ENCODE peak calls at places on chromosomes 1 and 21, in ten cellular contexts. Q, H, W, A, V, Y, N, G, U and X are unnamed samples.

GRCh38 chr1:32709075-32709474 is 6.5 kb upstream of the SYNC start:
- DNase-seq in Q (no peak), H (no peak), W (no peak), A (no peak), V (no peak), Y (no peak), N (no peak), G (no peak), U (no peak), X (no peak)

GRCh38 chr21:25772680-25773079 is 37.9 kb downstream of the GABPA start:
- DNase-seq in Q (no peak), H (no peak), W (no peak), A (no peak), V (no peak), Y (no peak), N (no peak), G (no peak), U (peak), X (no peak)

GRCh38 chr1:95583811-95584210 is 349.8 kb downstream of the RWDD3 start:
- DNase-seq in Q (no peak), H (no peak), W (no peak), A (no peak), V (no peak), Y (no peak), N (no peak), G (no peak), U (no peak), X (no peak)

GRCh38 chr21:46022551-46023107 is 41.1 kb downstream of the COL6A1 start:
- DNase-seq in Q (no peak), H (no peak), W (peak), A (no peak), V (no peak), Y (no peak), N (no peak), G (no peak), U (no peak), X (no peak)

GRCh38 chr1:169086603-169087455 is 19.7 kb upstream of the ATP1B1 start:
- DNase-seq in Q (no peak), H (no peak), W (no peak), A (no peak), V (peak), Y (no peak), N (no peak), G (no peak), U (peak), X (no peak)

GRCh38 chr1:114756949-114757454 is 782 bp downstream of the CSDE1 start:
- DNase-seq in Q (no peak), H (peak), W (peak), A (no peak), V (peak), Y (no peak), N (no peak), G (no peak), U (peak), X (no peak)

GRCh38 chr1:235906436-235906835 is 39.7 kb upstream of the LYST start:
- DNase-seq in Q (no peak), H (no peak), W (no peak), A (no peak), V (no peak), Y (no peak), N (no peak), G (no peak), U (no peak), X (no peak)

GRCh38 chr1:230047114-230047865 is 19.7 kb upstream of the GALNT2 start:
- DNase-seq in Q (no peak), H (peak), W (no peak), A (no peak), V (no peak), Y (no peak), N (no peak), G (peak), U (peak), X (no peak)

GRCh38 chr1:219938706-219939105 is 10.3 kb upstream of the SLC30A10 start:
- DNase-seq in Q (no peak), H (peak), W (no peak), A (no peak), V (no peak), Y (no peak), N (no peak), G (peak), U (peak), X (no peak)

GRCh38 chr1:65317866-65318653 is 8.7 kb downstream of the DNAJC6 start:
- DNase-seq in Q (no peak), H (no peak), W (no peak), A (no peak), V (no peak), Y (no peak), N (no peak), G (no peak), U (no peak), X (no peak)

GRCh38 chr1:217889401-217889800 is 258.3 kb downstream of the SPATA17 start:
- DNase-seq in Q (no peak), H (peak), W (no peak), A (no peak), V (no peak), Y (no peak), N (no peak), G (no peak), U (no peak), X (no peak)

GRCh38 chr21:45595574-45596295 is 47.8 kb upstream of the PCBP3 start:
- DNase-seq in Q (no peak), H (no peak), W (no peak), A (no peak), V (no peak), Y (no peak), N (no peak), G (no peak), U (no peak), X (no peak)

GRCh38 chr1:85502625-85503083 is 37.7 kb upstream of the DDAH1 start:
- DNase-seq in Q (peak), H (peak), W (peak), A (peak), V (peak), Y (no peak), N (no peak), G (no peak), U (peak), X (peak)

GRCh38 chr1:236143104-236143948 is 987 bp downstream of the GPR137B start:
- DNase-seq in Q (no peak), H (peak), W (no peak), A (no peak), V (peak), Y (peak), N (peak), G (no peak), U (peak), X (no peak)

GRCh38 chr1:8013399-8013798 is 12.7 kb downstream of the ERRFI1 start:
- DNase-seq in Q (no peak), H (no peak), W (no peak), A (no peak), V (no peak), Y (no peak), N (no peak), G (no peak), U (peak), X (no peak)

GRCh38 chr1:113048064-113048463 is 24.9 kb upstream of the LRIG2 start:
- DNase-seq in Q (no peak), H (no peak), W (no peak), A (no peak), V (no peak), Y (no peak), N (no peak), G (no peak), U (no peak), X (no peak)

GRCh38 chr21:33761104-33762036 is 119.1 kb downstream of the ITSN1 start:
- DNase-seq in Q (no peak), H (peak), W (peak), A (peak), V (peak), Y (no peak), N (no peak), G (peak), U (peak), X (peak)

GRCh38 chr1:220741349-220741748 is 6.8 kb upstream of the MTARC2 start:
- DNase-seq in Q (no peak), H (no peak), W (no peak), A (no peak), V (no peak), Y (no peak), N (no peak), G (no peak), U (no peak), X (no peak)

GRCh38 chr1:241167121-241167619 is 189.8 kb downstream of the RGS7 start:
- DNase-seq in Q (no peak), H (no peak), W (no peak), A (no peak), V (no peak), Y (no peak), N (no peak), G (no peak), U (no peak), X (no peak)

GRCh38 chr1:29645586-29645985 is 409.3 kb downstream of the PTPRU start:
- DNase-seq in Q (no peak), H (no peak), W (no peak), A (no peak), V (no peak), Y (no peak), N (no peak), G (no peak), U (no peak), X (no peak)

GRCh38 chr1:79847715-79848114 is 841.2 kb upstream of the ADGRL4 start:
- DNase-seq in Q (no peak), H (no peak), W (no peak), A (no peak), V (peak), Y (no peak), N (no peak), G (no peak), U (no peak), X (no peak)

GRCh38 chr21:44758781-44759627 is 42.6 kb downstream of the UBE2G2 start:
- DNase-seq in Q (no peak), H (no peak), W (no peak), A (no peak), V (no peak), Y (no peak), N (peak), G (no peak), U (no peak), X (no peak)

GRCh38 chr1:93581917-93582850 is 99.5 kb downstream of the BCAR3 start:
- DNase-seq in Q (no peak), H (no peak), W (no peak), A (no peak), V (no peak), Y (no peak), N (no peak), G (no peak), U (no peak), X (no peak)

GRCh38 chr1:43065191-43065590 is 106.5 kb upstream of the SLC2A1 start:
- DNase-seq in Q (no peak), H (no peak), W (no peak), A (no peak), V (no peak), Y (no peak), N (no peak), G (no peak), U (no peak), X (no peak)

GRCh38 chr1:156936721-156937220 is 16.3 kb downstream of the LRRC71 start:
- DNase-seq in Q (no peak), H (no peak), W (no peak), A (no peak), V (no peak), Y (no peak), N (no peak), G (no peak), U (no peak), X (no peak)

GRCh38 chr1:229819091-229819490 is 193.0 kb downstream of the URB2 start:
- DNase-seq in Q (no peak), H (no peak), W (no peak), A (no peak), V (no peak), Y (no peak), N (no peak), G (no peak), U (no peak), X (no peak)

GRCh38 chr21:15433091-15433490 is 296.7 kb upstream of the USP25 start:
- DNase-seq in Q (no peak), H (no peak), W (no peak), A (no peak), V (no peak), Y (no peak), N (no peak), G (no peak), U (peak), X (no peak)

GRCh38 chr1:37455516-37455915 is 18.9 kb upstream of the ZC3H12A start:
- DNase-seq in Q (no peak), H (no peak), W (no peak), A (no peak), V (no peak), Y (no peak), N (no peak), G (no peak), U (no peak), X (no peak)

GRCh38 chr1:59672851-59673574 is 141.7 kb upstream of the HOOK1 start:
- DNase-seq in Q (no peak), H (peak), W (no peak), A (no peak), V (peak), Y (no peak), N (no peak), G (peak), U (peak), X (peak)